ENCODE peak calls at places on chromosomes 6 and 20, in four cellular contexts. I is OCI-LY7; J is activated naive CD8-positive, alpha-beta T cell treated with anti-CD3 and anti-CD28 coated beads for 36 hours; L is NCI-H1694. X is an unnamed sample.

GRCh38 chr6:29447670-29448069 is 8.6 kb downstream of the OR10C1 start:
- DNase-seq in I (no peak), J (no peak), L (no peak), X (no peak)

GRCh38 chr6:160438481-160438880 is 90.3 kb downstream of the SLC22A3 start:
- DNase-seq in I (no peak), J (no peak), L (no peak), X (no peak)

GRCh38 chr6:37799263-37799644 is 20.3 kb upstream of the ZFAND3 start:
- DNase-seq in I (no peak), J (no peak), L (no peak), X (no peak)

GRCh38 chr20:19936801-19937583 is 80.2 kb upstream of the NAA20 start:
- DNase-seq in I (no peak), J (peak), L (no peak), X (no peak)

GRCh38 chr6:52829046-52829817 is 11.4 kb downstream of the GSTA5 start:
- DNase-seq in I (no peak), J (no peak), L (no peak), X (no peak)

GRCh38 chr6:72206606-72207005 is 320.3 kb downstream of the RIMS1 start:
- DNase-seq in I (no peak), J (no peak), L (no peak), X (no peak)

GRCh38 chr6:27545271-27546046 is 72.6 kb upstream of the ZNF184 start:
- DNase-seq in I (no peak), J (peak), L (no peak), X (peak)

GRCh38 chr6:87483929-87484328 is 11.2 kb downstream of the SLC35A1 start:
- DNase-seq in I (peak), J (no peak), L (no peak), X (peak)

GRCh38 chr6:65999288-65999791 is 292.3 kb upstream of the EYS start:
- DNase-seq in I (no peak), J (no peak), L (no peak), X (no peak)

GRCh38 chr20:9255171-9255570 is 186.3 kb downstream of the PLCB4 start:
- DNase-seq in I (no peak), J (no peak), L (no peak), X (peak)

GRCh38 chr20:20214757-20215275 is 153.1 kb upstream of the INSM1 start:
- DNase-seq in I (no peak), J (no peak), L (peak), X (peak)

GRCh38 chr6:164039954-164040375 is 625.4 kb downstream of the QKI start:
- DNase-seq in I (no peak), J (peak), L (no peak), X (no peak)

GRCh38 chr6:13217206-13217905 is 111.0 kb downstream of the TBC1D7 start:
- DNase-seq in I (peak), J (no peak), L (no peak), X (no peak)

GRCh38 chr6:4672772-4673171 is 103.4 kb upstream of the CDYL start:
- DNase-seq in I (no peak), J (no peak), L (no peak), X (no peak)

GRCh38 chr20:42985628-42986027 is 204.1 kb downstream of the PTPRT start:
- DNase-seq in I (no peak), J (no peak), L (no peak), X (no peak)

GRCh38 chr6:142824491-142824890 is 120.5 kb downstream of the HIVEP2 start:
- DNase-seq in I (no peak), J (no peak), L (no peak), X (no peak)

GRCh38 chr6:56382416-56382940 is 135.1 kb upstream of the COL21A1 start:
- DNase-seq in I (no peak), J (no peak), L (no peak), X (no peak)

GRCh38 chr6:110329348-110329728 is 28.8 kb downstream of the METTL24 start:
- DNase-seq in I (no peak), J (no peak), L (peak), X (no peak)

GRCh38 chr20:37337208-37337955 is 8.6 kb upstream of the SRC start:
- DNase-seq in I (no peak), J (no peak), L (no peak), X (no peak)

X was measured in NCI-H524.